ENCODE peak calls at places on chromosomes 12 and 14, in four cellular contexts. R, H, Z and O are unnamed samples.

GRCh38 chr14:105098316-105098715 is 33.1 kb upstream of the GPR132 start:
- DNase-seq in R (no peak), H (no peak), Z (no peak), O (no peak)

GRCh38 chr12:45483571-45483970 is 245.9 kb upstream of the ARID2 start:
- DNase-seq in R (peak; percentile 83), H (no peak), Z (no peak), O (no peak)

GRCh38 chr14:76964695-76965094 is 63.8 kb downstream of the IRF2BPL start:
- DNase-seq in R (no peak), H (no peak), Z (no peak), O (no peak)

GRCh38 chr12:71731439-71732356 is 23.0 kb upstream of the RAB21 start:
- DNase-seq in R (peak; percentile 57), H (no peak), Z (no peak), O (no peak)

GRCh38 chr12:57726151-57726883 is 12.2 kb downstream of the AGAP2 start:
- DNase-seq in R (peak; percentile 82), H (peak; percentile 86), Z (no peak), O (peak; percentile 74)

GRCh38 chr12:47156167-47156736 is 76.5 kb upstream of the AMIGO2 start:
- DNase-seq in R (peak; percentile 80), H (no peak), Z (no peak), O (no peak)

GRCh38 chr12:3046441-3047200 is 30.6 kb upstream of the TSPAN9 start:
- DNase-seq in R (peak; percentile 42), H (no peak), Z (no peak), O (no peak)

GRCh38 chr12:40534828-40535227 is 157.4 kb upstream of the CNTN1 start:
- DNase-seq in R (no peak), H (no peak), Z (no peak), O (no peak)

GRCh38 chr14:58060898-58061297 is 91.1 kb downstream of the ARMH4 start:
- DNase-seq in R (no peak), H (no peak), Z (no peak), O (no peak)

GRCh38 chr12:113138826-113139225 is 3.3 kb upstream of the RASAL1 start:
- DNase-seq in R (no peak), H (no peak), Z (no peak), O (no peak)

GRCh38 chr14:51704465-51705050 is 52.8 kb downstream of the FRMD6 start:
- DNase-seq in R (no peak), H (no peak), Z (no peak), O (no peak)

GRCh38 chr12:112386726-112387125 is 4.5 kb upstream of the HECTD4 start:
- DNase-seq in R (peak; percentile 89), H (no peak), Z (no peak), O (no peak)

GRCh38 chr12:109591041-109591440 is 17.4 kb downstream of the MVK start:
- DNase-seq in R (no peak), H (no peak), Z (no peak), O (no peak)

GRCh38 chr12:109927622-109928021 is 27.5 kb downstream of the TCHP start:
- DNase-seq in R (peak; percentile 51), H (peak; percentile 31), Z (no peak), O (peak; percentile 27)

GRCh38 chr12:130127909-130128763 is 34.1 kb upstream of the FZD10 start:
- DNase-seq in R (no peak), H (no peak), Z (no peak), O (no peak)

GRCh38 chr12:28869197-28869596 is 279.9 kb upstream of the FAR2 start:
- DNase-seq in R (peak; percentile 83), H (no peak), Z (peak; percentile 75), O (no peak)

GRCh38 chr14:59583755-59584154 is 7.1 kb upstream of the CCDC175 start:
- DNase-seq in R (peak; percentile 67), H (no peak), Z (peak; percentile 18), O (no peak)

GRCh38 chr14:99441157-99441870 is 39.3 kb downstream of the SETD3 start:
- DNase-seq in R (no peak), H (no peak), Z (no peak), O (no peak)

GRCh38 chr12:14365294-14366210 is at the start of gene ATF7IP:
- DNase-seq in R (peak; percentile 97), H (peak; percentile 92), Z (peak; percentile 93), O (peak; percentile 96)

GRCh38 chr14:76514599-76514998 is 138.7 kb downstream of the ESRRB start:
- DNase-seq in R (peak; percentile 5), H (no peak), Z (no peak), O (no peak)

GRCh38 chr14:100988411-100988900 is 84.9 kb upstream of the RTL1 start:
- DNase-seq in R (no peak), H (no peak), Z (no peak), O (no peak)

GRCh38 chr14:24372701-24373416 is 4.9 kb downstream of the NFATC4 start:
- DNase-seq in R (peak; percentile 54), H (no peak), Z (no peak), O (peak; percentile 7)

GRCh38 chr14:93337143-93337753 is 4.4 kb upstream of the BTBD7 start:
- DNase-seq in R (no peak), H (no peak), Z (no peak), O (no peak)

GRCh38 chr14:104933721-104934379 is 9.2 kb downstream of the PLD4 start:
- DNase-seq in R (no peak), H (no peak), Z (no peak), O (no peak)

GRCh38 chr12:86660488-86661171 is 404.4 kb upstream of the MGAT4C start:
- DNase-seq in R (peak; percentile 41), H (no peak), Z (no peak), O (no peak)

GRCh38 chr12:24833513-24833912 is 115.4 kb downstream of the BCAT1 start:
- DNase-seq in R (no peak), H (no peak), Z (no peak), O (no peak)

GRCh38 chr14:78690836-78691235 is 520.7 kb downstream of the NRXN3 start:
- DNase-seq in R (peak; percentile 45), H (no peak), Z (no peak), O (no peak)

GRCh38 chr14:22838631-22839041 is 2.3 kb downstream of the MMP14 start:
- DNase-seq in R (peak; percentile 65), H (no peak), Z (no peak), O (no peak)

GRCh38 chr14:22560638-22561365 is 28.2 kb downstream of the DAD1 start:
- DNase-seq in R (no peak), H (no peak), Z (no peak), O (peak; percentile 85)

GRCh38 chr12:109494348-109494881 is 17.0 kb downstream of the UBE3B start:
- DNase-seq in R (no peak), H (no peak), Z (no peak), O (no peak)

GRCh38 chr14:56874375-56874774 is 64.1 kb upstream of the OTX2 start:
- DNase-seq in R (no peak), H (peak; percentile 38), Z (no peak), O (peak; percentile 66)

GRCh38 chr14:29442720-29443119 is 484.9 kb downstream of the PRKD1 start:
- DNase-seq in R (peak; percentile 58), H (no peak), Z (peak; percentile 51), O (no peak)

GRCh38 chr12:91127296-91127695 is 16.0 kb upstream of the LUM start:
- DNase-seq in R (no peak), H (no peak), Z (no peak), O (no peak)

GRCh38 chr14:52077261-52077984 is 8.6 kb upstream of the NID2 start:
- DNase-seq in R (peak; percentile 66), H (no peak), Z (no peak), O (no peak)

GRCh38 chr14:69242311-69243224 is 17.4 kb upstream of the GALNT16 start:
- DNase-seq in R (peak; percentile 89), H (peak; percentile 36), Z (peak; percentile 40), O (peak; percentile 69)

GRCh38 chr12:46629331-46630229 is 196.2 kb downstream of the SLC38A4 start:
- DNase-seq in R (no peak), H (no peak), Z (no peak), O (no peak)

GRCh38 chr14:37447883-37448391 is 147.1 kb downstream of the FOXA1 start:
- DNase-seq in R (no peak), H (no peak), Z (no peak), O (no peak)

GRCh38 chr12:11174022-11174421 is 3.0 kb downstream of the SMIM10L1 start:
- DNase-seq in R (peak; percentile 59), H (no peak), Z (no peak), O (no peak)

GRCh38 chr12:111149299-111149698 is 219.6 kb downstream of the PHETA1 start:
- DNase-seq in R (no peak), H (no peak), Z (no peak), O (no peak)